ENCODE peak calls at places on chromosome 3, in seven cellular contexts. A is K562, N is suprapubic skin, E is HepG2, W is upper lobe of left lung, U is esophagus muscularis mucosa, X is sigmoid colon. F is an unnamed sample. For H3K4me1, the result is how much of the 10 kb centered on the place peaks cover.

GRCh38 chr3:191328383-191328962 is 721 bp upstream of the CCDC50 start:
- DNase-seq in A (peak), N (no peak), E (no peak), W (no peak), U (no peak), X (no peak), F (no peak)

GRCh38 chr3:171461087-171461917 is 1.1 kb upstream of the TNIK start:
- DNase-seq in A (peak), N (no peak), E (no peak), W (peak), U (no peak), X (no peak), F (no peak)

GRCh38 chr3:101781166-101781565 is 2.2 kb downstream of the NXPE3 start:
- DNase-seq in A (no peak), N (no peak), E (no peak), W (no peak), U (no peak), X (no peak), F (no peak)

GRCh38 chr3:121660356-121661171 is at the start of gene HCLS1:
- DNase-seq in A (peak), N (no peak), E (no peak), W (peak), U (no peak), X (peak), F (peak)

GRCh38 chr3:57856675-57857074 is 100.6 kb downstream of the SLMAP start:
- DNase-seq in A (peak), N (no peak), E (no peak), W (no peak), U (no peak), X (no peak), F (no peak)

GRCh38 chr3:143578810-143579425 is 269.4 kb downstream of the SLC9A9 start:
- DNase-seq in A (no peak), N (no peak), E (no peak), W (no peak), U (no peak), X (no peak), F (no peak)

GRCh38 chr3:31908391-31909097 is 72.5 kb downstream of the OSBPL10 start:
- DNase-seq in A (no peak), N (no peak), E (peak), W (no peak), U (no peak), X (no peak), F (no peak)

GRCh38 chr3:58463181-58463941 is 28.5 kb upstream of the KCTD6 start:
- DNase-seq in A (peak), N (peak), E (peak), W (peak), U (no peak), X (peak), F (peak)

GRCh38 chr3:50271314-50272072 is 2.5 kb downstream of the SEMA3B start:
- DNase-seq in A (no peak), N (no peak), E (peak), W (no peak), U (no peak), X (no peak), F (no peak)

GRCh38 chr3:50274371-50275104 is 4.3 kb upstream of the LSMEM2 start:
- DNase-seq in A (peak), N (peak), E (peak), W (peak), U (no peak), X (peak), F (peak)

GRCh38 chr3:50275160-50275995 is 3.5 kb upstream of the LSMEM2 start:
- DNase-seq in A (no peak), N (no peak), E (no peak), W (no peak), U (no peak), X (peak), F (no peak)

GRCh38 chr3:50272911-50273688 is 4.2 kb downstream of the SEMA3B start:
- DNase-seq in A (peak), N (peak), E (peak), W (peak), U (no peak), X (peak), F (peak)

GRCh38 chr3:50273689-50274065 is 4.7 kb downstream of the SEMA3B start:
- DNase-seq in A (no peak), N (no peak), E (no peak), W (no peak), U (no peak), X (peak), F (no peak)
- H3K4me1 ChIP-seq in A (half or more), N (half or more), E (half or more), W (under half), U (half or more), X (under half), F (half or more)

DNA sequence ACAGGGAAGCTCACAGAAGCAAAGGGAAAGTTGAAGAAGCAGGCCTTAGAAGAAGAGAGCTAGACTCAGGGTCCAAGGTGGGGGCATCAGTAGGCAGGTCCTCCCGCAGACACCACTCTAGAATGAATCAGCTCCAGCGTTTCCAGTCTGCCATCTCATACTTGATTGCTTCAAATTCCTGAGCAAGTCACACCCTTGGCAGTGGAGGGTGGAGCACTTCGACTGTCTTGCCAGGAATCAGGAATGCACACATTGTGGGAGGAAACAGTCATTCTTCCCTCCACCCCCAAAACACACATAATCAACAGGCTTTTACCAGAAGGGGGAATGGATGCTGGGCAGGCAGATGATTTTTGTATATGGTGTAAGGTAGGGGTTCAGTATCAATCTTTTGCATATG is 78.5 kb downstream of the CHCHD6 start:
- DNase-seq in A (no peak), N (no peak), E (no peak), W (peak), U (no peak), X (no peak), F (no peak)
- TF ChIP-seq EP300 in A (no peak), N (no peak), E (no peak), W (no peak), U (no peak), X (no peak), F (no peak)

DNA sequence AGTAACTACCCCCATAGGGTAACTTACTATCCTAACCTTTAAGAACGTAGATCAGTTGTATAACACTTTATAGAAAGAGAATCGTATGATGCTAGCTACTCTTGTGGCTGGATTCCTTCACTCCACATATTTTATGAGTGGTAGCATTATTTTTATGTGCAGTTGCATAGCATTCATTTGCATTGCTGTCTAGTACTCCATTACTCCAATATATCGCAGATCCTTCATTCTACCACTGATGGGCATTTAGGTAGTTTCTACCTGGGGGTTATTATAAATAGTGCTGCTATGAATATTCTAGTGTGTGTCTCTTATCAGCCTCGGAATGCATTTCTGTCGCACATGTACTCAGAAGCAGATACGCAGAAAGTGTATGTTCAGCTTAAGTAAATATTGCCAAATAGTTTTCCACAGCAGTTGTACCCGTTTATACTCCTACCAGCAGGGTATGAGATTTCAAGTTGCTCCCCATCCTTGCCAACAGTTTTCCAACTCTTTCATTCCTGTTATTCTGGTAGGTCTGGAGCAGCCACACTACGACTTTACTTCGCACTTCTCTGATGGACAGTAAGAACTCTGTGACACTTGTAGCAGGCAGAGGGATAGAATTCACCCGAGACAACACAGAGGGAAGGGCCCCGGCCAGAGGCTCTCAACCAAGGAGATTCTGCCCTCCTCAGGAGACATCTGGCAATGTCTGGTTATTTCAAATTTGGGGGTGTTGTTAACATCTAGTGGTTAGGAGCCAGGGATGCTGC is 9.8 kb upstream of the VGLL4 start:
- DNase-seq in A (peak), N (no peak), E (peak), W (no peak), U (peak), X (no peak), F (no peak)
- H3K4me1 ChIP-seq in A (under half), N (under half), E (under half), W (under half), U (under half), X (under half), F (under half)

DNA sequence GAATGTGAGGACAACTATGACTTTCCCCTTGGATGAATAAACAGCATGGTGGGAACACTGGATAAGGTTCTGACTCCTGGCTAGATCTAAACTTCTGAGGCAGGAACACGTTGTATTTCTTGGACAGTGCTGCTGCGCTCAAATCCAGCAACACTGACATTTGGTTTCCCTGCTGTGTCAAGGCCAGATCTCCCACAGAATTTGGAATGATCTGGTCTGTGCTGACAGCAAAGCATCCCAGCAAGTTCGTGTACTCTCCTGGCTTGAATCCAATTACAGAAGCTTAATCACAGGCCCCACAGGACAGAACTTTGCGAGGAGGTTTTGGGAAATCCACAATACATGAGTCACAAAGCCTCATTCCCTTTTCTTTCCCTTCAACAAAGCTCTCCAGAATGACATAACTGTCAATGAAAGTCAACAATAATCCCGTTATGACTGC is 92.5 kb downstream of the ADAMTS9 start:
- DNase-seq in A (no peak), N (no peak), E (no peak), W (no peak), U (no peak), X (peak), F (no peak)
- TF ChIP-seq EP300 in A (no peak), N (peak), E (no peak), W (no peak), U (peak), X (no peak), F (peak)

GRCh38 chr3:160398820-160399346 is at the start of gene IFT80:
- DNase-seq in A (peak), N (peak), E (peak), W (peak), U (peak), X (peak), F (peak)

GRCh38 chr3:160400631-160401150 is 1.2 kb downstream of the SMC4 start:
- DNase-seq in A (peak), N (peak), E (no peak), W (peak), U (no peak), X (peak), F (peak)

GRCh38 chr3:160399347-160400047 is at the start of gene SMC4:
- DNase-seq in A (peak), N (peak), E (peak), W (peak), U (peak), X (peak), F (peak)

GRCh38 chr3:160401301-160402095 is 2.0 kb downstream of the SMC4 start:
- DNase-seq in A (peak), N (no peak), E (peak), W (peak), U (no peak), X (no peak), F (peak)

DNA sequence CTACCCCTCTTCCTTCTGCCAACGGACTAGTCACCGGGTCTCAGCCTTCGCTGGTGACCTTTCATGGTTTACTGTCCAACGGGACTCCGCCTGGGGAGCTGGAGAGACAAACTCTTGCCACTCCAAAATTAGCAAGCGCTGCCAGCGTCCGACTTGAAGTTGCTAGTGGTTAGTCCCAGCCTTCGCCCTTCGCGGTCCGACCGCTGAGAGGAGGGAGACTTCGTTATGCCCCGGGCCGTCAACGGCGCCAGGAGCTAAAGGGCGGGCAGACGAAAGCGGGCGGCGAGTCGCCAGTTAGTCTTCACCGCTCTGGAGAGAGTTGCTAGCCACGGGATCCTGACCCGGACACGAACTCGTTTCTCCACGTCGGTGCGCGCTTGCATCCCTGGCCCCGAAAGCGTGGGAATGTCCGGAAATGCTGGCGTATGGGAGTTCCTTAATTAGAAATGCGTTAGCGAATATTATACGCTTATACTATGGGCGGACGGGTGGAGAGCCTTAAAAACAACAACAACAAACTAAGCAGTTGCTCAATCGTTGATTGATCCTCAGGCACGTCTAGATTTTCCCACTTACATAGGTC is 689 bp downstream of the SMC4 start:
- DNase-seq in A (peak), N (peak), E (peak), W (peak), U (no peak), X (peak), F (peak)
- H3K4me1 ChIP-seq in A (under half), N (under half), E (under half), W (under half), U (under half), X (under half), F (half or more)

DNA sequence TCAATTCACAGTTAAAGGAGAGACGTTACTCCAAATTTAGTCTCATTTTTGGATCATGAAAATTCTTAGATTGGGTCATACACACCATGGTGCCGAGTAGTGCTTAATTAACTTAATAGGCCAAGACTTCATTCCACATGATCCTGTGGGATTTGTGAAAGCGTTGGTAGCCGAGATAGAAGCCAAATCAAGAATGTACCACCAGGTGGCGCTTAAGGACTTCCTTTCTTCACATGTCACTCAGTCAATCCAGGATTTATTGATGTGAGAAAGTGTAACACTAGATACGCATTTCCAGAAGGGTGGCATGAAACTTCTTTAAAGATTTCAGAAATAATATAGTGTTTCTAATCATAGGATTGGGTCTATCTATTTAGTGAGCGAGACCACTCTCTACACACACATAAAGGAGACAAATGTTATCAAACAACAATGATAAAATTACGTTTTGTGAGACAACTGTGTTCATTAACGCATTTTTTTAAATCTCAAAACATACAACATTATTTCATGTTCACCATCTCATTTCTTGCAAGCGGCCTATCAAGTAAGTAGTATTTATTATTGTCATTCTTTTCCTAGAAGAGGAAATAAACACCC is 436.1 kb downstream of the CHL1 start:
- DNase-seq in A (peak), N (no peak), E (peak), W (peak), U (no peak), X (no peak), F (peak)
- TF ChIP-seq EP300 in A (no peak), N (no peak), E (no peak), W (no peak), U (no peak), X (no peak), F (no peak)

GRCh38 chr3:64218329-64218728 is 6.9 kb downstream of the PRICKLE2 start:
- DNase-seq in A (no peak), N (no peak), E (no peak), W (no peak), U (no peak), X (no peak), F (no peak)

GRCh38 chr3:64216706-64217105 is 8.6 kb downstream of the PRICKLE2 start:
- DNase-seq in A (no peak), N (no peak), E (no peak), W (no peak), U (no peak), X (no peak), F (no peak)

GRCh38 chr3:64221564-64222257 is 3.6 kb downstream of the PRICKLE2 start:
- DNase-seq in A (no peak), N (no peak), E (no peak), W (no peak), U (no peak), X (no peak), F (no peak)

GRCh38 chr3:64220161-64220560 is 5.1 kb downstream of the PRICKLE2 start:
- DNase-seq in A (no peak), N (no peak), E (no peak), W (no peak), U (no peak), X (no peak), F (no peak)

GRCh38 chr3:64218746-64219145 is 6.5 kb downstream of the PRICKLE2 start:
- DNase-seq in A (no peak), N (no peak), E (no peak), W (no peak), U (no peak), X (no peak), F (no peak)
- H3K4me1 ChIP-seq in A (under half), N (half or more), E (under half), W (under half), U (half or more), X (under half), F (under half)

GRCh38 chr3:78825118-78825857 is 942.5 kb downstream of the ROBO1 start:
- DNase-seq in A (no peak), N (no peak), E (no peak), W (no peak), U (no peak), X (no peak), F (no peak)
- TF ChIP-seq EP300 in A (no peak), N (no peak), E (no peak), W (no peak), U (no peak), X (no peak), F (no peak)

F was measured in stomach.